ENCODE peak calls at places on chromosomes 3 and 15, in eight cellular contexts. I is fibroblast of lung, E is GM23338, Q is esophagus squamous epithelium, O is BE2C, J is stomach, H is right lobe of liver, A is left ventricle myocardium inferior. N is an unnamed sample. For H3K4me1, the result is how much of the 10 kb centered on the place peaks cover.

GRCh38 chr3:96900600-96900999 is 86.2 kb downstream of the EPHA6 start:
- DNase-seq in A (no peak), E (no peak), H (no peak), I (no peak), J (no peak), O (no peak), Q (no peak), N (no peak)

GRCh38 chr3:132343018-132343612 is 25.9 kb downstream of the ACP3 start:
- DNase-seq in E (peak), I (peak), A (no peak), O (peak), H (no peak), J (peak), Q (no peak), N (no peak)

GRCh38 chr15:38525489-38525888 is 39.1 kb downstream of the RASGRP1 start:
- DNase-seq in O (no peak), A (no peak), H (no peak), J (no peak), E (no peak), I (no peak), Q (no peak), N (no peak)

GRCh38 chr15:67941643-67942315 is 101.9 kb upstream of the RNU6-1 start:
- DNase-seq in Q (no peak), H (no peak), A (no peak), J (no peak), E (no peak), O (no peak), I (no peak), N (no peak)

GRCh38 chr15:69200773-69201745 is 40.6 kb downstream of the GLCE start:
- DNase-seq in A (no peak), Q (no peak), J (no peak), I (no peak), O (no peak), H (no peak), E (peak), N (peak)

GRCh38 chr3:55330355-55330754 is 156.8 kb downstream of the WNT5A start:
- DNase-seq in A (no peak), Q (no peak), I (peak), H (no peak), O (no peak), E (no peak), J (no peak), N (no peak)

GRCh38 chr3:18151199-18151598 is 273.9 kb downstream of the SATB1 start:
- DNase-seq in I (no peak), H (no peak), A (no peak), O (no peak), Q (no peak), E (no peak), J (no peak), N (no peak)

GRCh38 chr3:68057637-68058320 is 403.4 kb upstream of the SUCLG2 start:
- DNase-seq in J (no peak), Q (no peak), H (no peak), A (no peak), I (no peak), E (no peak), O (no peak), N (no peak)

GRCh38 chr3:99498544-99499234 is 139.7 kb upstream of the COL8A1 start:
- DNase-seq in I (no peak), Q (no peak), O (no peak), H (no peak), J (no peak), A (no peak), E (peak), N (no peak)

GRCh38 chr3:123597561-123597960 is 12.7 kb upstream of the HACD2 start:
- DNase-seq in E (no peak), J (no peak), A (no peak), I (no peak), H (no peak), Q (no peak), O (no peak), N (no peak)

GRCh38 chr3:187921391-187921790 is 176.1 kb upstream of the BCL6 start:
- DNase-seq in J (no peak), O (no peak), E (no peak), A (no peak), I (no peak), Q (no peak), H (no peak), N (no peak)

GRCh38 chr3:50204052-50204803 is 843 bp upstream of the SLC38A3 start:
- DNase-seq in Q (no peak), I (no peak), J (no peak), A (no peak), O (no peak), H (no peak), E (no peak), N (no peak)

GRCh38 chr15:77527164-77527778 is 105.4 kb downstream of the LINGO1 start:
- DNase-seq in J (peak), A (peak), Q (no peak), H (peak), E (peak), I (peak), O (peak), N (no peak)

GRCh38 chr3:94063497-94064119 is 747 bp downstream of the NSUN3 start:
- DNase-seq in Q (no peak), J (no peak), H (no peak), E (no peak), O (no peak), I (no peak), A (no peak), N (no peak)

GRCh38 chr3:14273886-14274517 is 95.4 kb downstream of the LSM3 start:
- DNase-seq in O (no peak), I (no peak), Q (no peak), J (no peak), H (no peak), E (no peak), A (no peak), N (no peak)

GRCh38 chr3:152471814-152472605 is 203.3 kb downstream of the MBNL1 start:
- DNase-seq in O (peak), I (peak), A (peak), E (peak), Q (no peak), H (no peak), J (peak), N (peak)

GRCh38 chr3:152472606-152472954 is 203.9 kb downstream of the MBNL1 start:
- DNase-seq in I (no peak), E (no peak), J (no peak), Q (no peak), H (no peak), A (no peak), O (no peak), N (no peak)

GRCh38 chr3:152470893-152471292 is 202.2 kb downstream of the MBNL1 start:
- DNase-seq in H (no peak), J (no peak), E (no peak), Q (no peak), A (no peak), I (no peak), O (no peak), N (no peak)

GRCh38 chr3:152477422-152477821 is 208.7 kb downstream of the MBNL1 start:
- DNase-seq in E (no peak), J (no peak), Q (no peak), O (no peak), H (no peak), I (no peak), A (no peak), N (no peak)

DNA sequence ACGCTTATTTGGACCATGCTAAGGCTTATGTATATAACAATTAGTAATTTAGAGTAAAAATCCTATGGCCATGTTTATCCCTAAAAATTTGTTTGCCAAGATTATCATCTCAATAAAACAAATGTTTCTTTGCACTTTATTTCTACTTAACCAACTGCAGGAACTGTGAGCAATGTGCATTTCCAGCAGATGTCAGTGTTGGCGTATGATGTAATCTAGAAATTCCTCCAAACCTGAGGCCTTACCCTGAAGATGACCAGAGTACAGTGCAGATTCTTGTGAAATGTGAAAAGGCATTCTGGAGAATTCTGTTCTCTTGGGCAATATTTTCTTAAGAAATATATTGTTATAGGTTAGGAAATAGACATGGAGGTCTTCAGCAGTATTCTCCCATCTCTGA is 205.9 kb downstream of the MBNL1 start:
- DNase-seq in O (peak), Q (no peak), J (no peak), I (peak), A (no peak), E (peak), H (no peak), N (no peak)
- TF ChIP-seq CTCF in O (peak), Q (peak), J (no peak), I (peak), A (peak), E (peak), H (peak), N (no peak)

DNA sequence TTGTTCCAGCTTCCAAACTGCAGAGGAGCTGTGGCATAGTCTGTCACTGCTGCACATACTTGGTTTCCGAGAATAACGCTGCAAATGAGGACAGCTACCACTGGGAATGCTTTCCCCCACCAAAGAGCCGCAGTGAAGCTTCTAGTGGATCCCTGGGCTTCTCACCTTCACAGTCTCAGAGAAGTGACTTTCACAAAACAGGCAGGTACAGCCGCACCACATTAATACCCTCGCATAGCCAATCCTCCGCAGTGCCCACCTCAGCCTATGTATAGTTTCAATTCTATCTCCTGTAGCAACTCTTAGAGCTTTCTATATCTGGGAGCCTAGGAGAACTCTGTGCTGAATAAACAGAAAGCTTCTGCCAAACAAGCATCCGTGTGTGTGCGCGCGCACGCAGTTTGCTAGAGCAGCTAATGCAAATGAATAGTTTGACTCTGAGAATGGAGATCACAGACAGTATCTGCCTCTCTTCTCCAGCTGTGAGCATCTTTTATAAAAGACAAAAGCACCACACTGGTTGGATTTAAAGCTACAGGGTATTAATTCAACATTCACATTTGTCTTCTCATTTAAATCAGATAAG is 81.9 kb upstream of the PLXND1 start:
- DNase-seq in A (peak), Q (no peak), J (peak), E (peak), O (peak), I (peak), H (peak), N (no peak)
- H3K4me3 ChIP-seq in A (peak), Q (peak), J (peak), E (peak), O (peak), I (peak), H (peak), N (no peak)

GRCh38 chr15:44879066-44879465 is 77.4 kb upstream of the TERB2 start:
- DNase-seq in Q (no peak), E (no peak), H (no peak), A (no peak), O (no peak), I (no peak), J (no peak), N (no peak)

DNA sequence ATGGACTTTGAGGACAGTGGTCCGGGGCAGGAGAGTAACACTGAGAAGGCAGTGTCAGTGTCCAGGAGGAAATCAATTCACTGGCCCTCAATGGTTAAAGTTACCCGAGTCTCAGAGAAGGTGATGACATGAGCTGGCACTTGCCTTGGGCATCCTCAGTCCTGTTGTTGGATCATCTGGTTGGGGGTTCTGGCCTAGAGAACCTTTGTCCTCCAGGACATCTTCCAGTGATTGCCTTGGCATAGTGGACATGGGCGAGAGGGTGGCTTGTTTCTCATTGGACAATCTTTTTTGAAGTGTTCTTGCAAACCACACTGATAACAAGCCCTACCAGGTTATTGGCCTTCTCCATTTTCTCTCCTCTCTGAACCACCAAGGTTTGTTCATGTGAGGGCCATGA is 83.4 kb upstream of the TERB2 start:
- DNase-seq in Q (no peak), J (no peak), A (no peak), E (no peak), I (no peak), O (no peak), H (no peak), N (no peak)
- H3K4me1 ChIP-seq in Q (under half), J (under half), A (under half), E (under half), I (under half), O (under half), H (under half), N (under half)

DNA sequence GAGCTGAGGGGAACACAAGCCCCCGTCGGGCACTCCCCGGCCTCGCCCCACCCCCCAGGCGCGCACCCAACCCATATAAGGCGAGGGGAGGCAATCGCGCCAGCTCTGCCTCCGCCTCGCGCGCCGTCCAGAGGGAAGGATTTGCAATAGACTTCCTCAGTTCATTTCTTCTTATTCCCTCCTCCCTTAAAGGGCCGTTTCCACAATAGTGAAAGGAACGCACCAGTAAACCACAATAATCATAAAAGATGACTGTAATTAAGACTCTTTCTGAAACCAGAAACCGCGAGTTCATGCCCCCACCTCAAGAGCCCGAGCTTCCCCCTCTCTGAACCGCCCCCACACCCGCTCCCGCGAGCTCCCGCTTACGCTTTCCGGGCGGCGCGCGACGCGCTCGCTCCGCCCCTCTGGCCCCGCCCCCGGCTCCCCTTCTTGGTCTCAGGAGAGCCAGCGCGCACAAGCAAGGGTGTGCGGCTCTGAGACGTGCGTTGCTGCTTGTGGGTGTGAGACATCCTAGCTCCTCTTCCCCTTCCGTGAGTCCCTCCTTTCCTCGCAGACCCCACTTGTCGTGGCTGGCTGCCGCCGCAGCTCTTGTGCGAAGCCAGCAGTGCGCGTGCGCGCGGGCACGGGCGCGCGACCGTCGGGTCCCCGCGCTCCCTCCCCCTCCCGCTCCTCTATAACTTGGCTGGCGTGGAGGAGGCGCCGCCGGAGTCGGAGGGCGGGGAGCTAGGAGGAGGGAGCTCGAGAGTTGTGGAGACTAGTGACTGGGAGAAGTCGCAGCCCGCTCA is at the start of gene DIPK2A:
- DNase-seq in I (peak), E (peak), Q (peak), H (peak), A (peak), J (peak), O (peak), N (peak)
- TF ChIP-seq CTCF in I (no peak), E (no peak), Q (no peak), H (no peak), A (no peak), J (no peak), O (no peak), N (no peak)